ENCODE peak calls at places on chromosomes 11 and 22, in ten cellular contexts. U is cardiac fibroblast; E is HTR-8/SVneo; W is ecto neural progenitor cell; H is choroid plexus epithelial cell; O is HCEC 1CT; M is pulmonary artery endothelial cell; X is stimulated activated CD4-positive, alpha-beta T cell treated with anti-CD3 and anti-CD28 coated beads, Interleukin-15, amount 100 ng/mL, for 1 hour; G is activated CD8-positive, alpha-beta memory T cell treated with anti-CD3 and anti-CD28 coated beads, Interleukin-2, amount 10 ng/mL, durations not matched to agents 7 days and 5 days; Q is heart right ventricle. I is an unnamed sample.

GRCh38 chr11:86360775-86361395 is 13.8 kb upstream of the CCDC81 start:
- DNase-seq in U (peak), H (peak), W (no peak), E (peak), Q (no peak), G (no peak), O (peak), M (no peak), X (no peak), I (no peak)

GRCh38 chr22:44870021-44870420 is 117.6 kb downstream of the ARHGAP8 start:
- DNase-seq in X (no peak), E (peak), U (peak), W (no peak), M (no peak), Q (no peak), O (no peak), H (peak), G (no peak), I (no peak)

GRCh38 chr11:22626573-22627239 is 1.1 kb upstream of the FANCF start:
- DNase-seq in U (no peak), Q (no peak), M (no peak), E (no peak), X (no peak), G (no peak), H (no peak), O (no peak), W (no peak), I (no peak)

GRCh38 chr11:118135796-118136165 is 16.8 kb downstream of the SCN4B start:
- DNase-seq in M (no peak), U (no peak), X (no peak), G (no peak), E (no peak), H (no peak), W (no peak), O (no peak), Q (no peak), I (no peak)

GRCh38 chr11:41985799-41986198 is 526.3 kb upstream of the LRRC4C start:
- DNase-seq in Q (no peak), O (no peak), W (no peak), X (no peak), M (no peak), U (no peak), H (no peak), G (no peak), E (no peak), I (no peak)

GRCh38 chr11:111170761-111171379 is 74.7 kb upstream of the POU2AF2 start:
- DNase-seq in O (no peak), W (no peak), U (no peak), G (no peak), M (no peak), H (no peak), X (no peak), Q (no peak), E (no peak), I (no peak)

GRCh38 chr11:10351768-10352641 is 47.1 kb downstream of the ADM start:
- DNase-seq in U (peak), G (no peak), H (peak), X (no peak), O (peak), M (peak), E (peak), W (peak), Q (peak), I (no peak)

GRCh38 chr11:2524446-2525165 is 79.8 kb downstream of the KCNQ1 start:
- DNase-seq in O (no peak), U (no peak), E (no peak), W (peak), Q (no peak), G (peak), X (no peak), H (no peak), M (no peak), I (no peak)

GRCh38 chr22:17945156-17945850 is 79.1 kb downstream of the MICAL3 start:
- DNase-seq in U (no peak), M (no peak), G (no peak), O (no peak), X (no peak), H (no peak), W (no peak), E (no peak), Q (no peak), I (no peak)

GRCh38 chr11:106761240-106761639 is 257.0 kb downstream of the GUCY1A2 start:
- DNase-seq in X (no peak), E (no peak), W (no peak), G (no peak), U (no peak), O (no peak), M (no peak), H (no peak), Q (no peak), I (no peak)

GRCh38 chr11:25163421-25163820 is 666.6 kb downstream of the LUZP2 start:
- DNase-seq in O (no peak), U (peak), X (no peak), G (no peak), Q (no peak), W (no peak), E (no peak), M (no peak), H (peak), I (no peak)

GRCh38 chr22:43895986-43896645 is 4.3 kb upstream of the PNPLA5 start:
- DNase-seq in X (no peak), O (no peak), G (no peak), H (no peak), M (no peak), Q (no peak), E (no peak), W (no peak), U (no peak), I (no peak)

GRCh38 chr11:103703437-103703836 is 333.0 kb upstream of the DDI1 start:
- DNase-seq in U (no peak), W (no peak), M (no peak), O (no peak), G (no peak), E (no peak), X (no peak), Q (no peak), H (no peak), I (no peak)

GRCh38 chr11:126403039-126403438 is 47.6 kb downstream of the ST3GAL4 start:
- DNase-seq in H (no peak), U (no peak), G (no peak), Q (no peak), W (no peak), X (no peak), M (no peak), O (no peak), E (no peak), I (no peak)

GRCh38 chr22:35914665-35915476 is 113.8 kb downstream of the RBFOX2 start:
- DNase-seq in U (peak), W (peak), G (no peak), H (peak), Q (peak), M (peak), X (no peak), E (peak), O (peak), I (no peak)

GRCh38 chr11:60835472-60835871 is 6.4 kb upstream of the CCDC86 start:
- DNase-seq in G (no peak), M (peak), Q (no peak), H (no peak), E (no peak), O (peak), W (no peak), X (no peak), U (peak), I (no peak)

GRCh38 chr11:46698597-46698996 is 1.8 kb downstream of the ARHGAP1 start:
- DNase-seq in Q (no peak), U (no peak), H (no peak), O (no peak), M (no peak), X (no peak), W (no peak), G (no peak), E (no peak), I (no peak)

GRCh38 chr11:2269601-2270321 is 627 bp downstream of the ASCL2 start:
- DNase-seq in W (peak), H (peak), Q (peak), M (no peak), X (peak), G (peak), E (no peak), U (peak), O (no peak), I (no peak)

GRCh38 chr11:12007769-12008737 is at the start of gene DKK3:
- DNase-seq in G (no peak), E (no peak), O (peak), M (no peak), U (no peak), X (no peak), W (peak), H (no peak), Q (peak), I (no peak)

GRCh38 chr11:62852523-62853188 is 13.3 kb upstream of the WDR74 start:
- DNase-seq in U (no peak), G (no peak), H (no peak), Q (no peak), M (no peak), E (no peak), W (no peak), O (no peak), X (no peak), I (no peak)

GRCh38 chr22:42768385-42769035 is 47.8 kb upstream of the A4GALT start:
- DNase-seq in W (no peak), Q (no peak), X (no peak), O (no peak), U (no peak), H (no peak), G (no peak), M (no peak), E (no peak), I (no peak)

GRCh38 chr11:111559791-111560190 is 19.3 kb downstream of the LAYN start:
- DNase-seq in Q (no peak), M (no peak), U (no peak), H (peak), W (no peak), X (no peak), E (no peak), O (no peak), G (no peak), I (no peak)

GRCh38 chr11:121870202-121871045 is 245.6 kb downstream of the BLID start:
- DNase-seq in O (peak), W (no peak), H (peak), E (peak), U (peak), Q (no peak), X (no peak), M (no peak), G (no peak), I (no peak)

GRCh38 chr22:46946383-46946965 is 184.0 kb downstream of the TBC1D22A start:
- DNase-seq in H (no peak), G (no peak), U (no peak), Q (no peak), E (no peak), X (no peak), W (no peak), O (no peak), M (no peak), I (no peak)

GRCh38 chr11:68331338-68331947 is 19.1 kb downstream of the LRP5 start:
- DNase-seq in E (no peak), M (peak), U (no peak), W (no peak), H (no peak), X (no peak), O (no peak), Q (no peak), G (no peak), I (no peak)

I was measured in GM18507.